ENCODE peak calls at places on chromosomes 6 and 20, in nine cellular contexts. Y is endothelial cell, X is NCI-H748 treated with DMSO at 0.1 percent for 48 hours, T is T-helper 2 cell, U is adrenal gland, O is dorsolateral prefrontal cortex, W is AG04450, H is T-helper 9 cell, Q is dermis blood vessel endothelial cell. G is an unnamed sample.

GRCh38 chr6:168322966-168323365 is 3.4 kb upstream of the DACT2 start:
- DNase-seq in O (no peak), T (no peak), X (no peak), Y (no peak), Q (no peak), U (no peak), H (no peak), W (no peak), G (no peak)

GRCh38 chr6:164108869-164109769 is 694.6 kb downstream of the QKI start:
- DNase-seq in H (no peak), W (no peak), U (peak; percentile 89), Q (peak; percentile 53), O (no peak), X (peak; percentile 11), Y (no peak), T (no peak), G (no peak)

GRCh38 chr6:169230322-169230665 is 23.4 kb downstream of the THBS2 start:
- DNase-seq in T (no peak), Q (no peak), W (no peak), Y (no peak), O (no peak), X (no peak), U (no peak), H (no peak), G (no peak)

GRCh38 chr6:111662794-111663231 is 57.1 kb upstream of the TRAF3IP2 start:
- DNase-seq in H (no peak), Q (no peak), O (no peak), T (no peak), U (no peak), X (no peak), W (no peak), Y (no peak), G (no peak)

GRCh38 chr6:41640436-41640835 is 2.2 kb downstream of the MDFI start:
- DNase-seq in H (no peak), O (no peak), Q (no peak), W (no peak), X (no peak), Y (no peak), U (no peak), T (no peak), G (no peak)

GRCh38 chr6:32761084-32761483 is 2.2 kb downstream of the HLA-DQB2 start:
- DNase-seq in W (no peak), T (no peak), X (no peak), Y (no peak), H (no peak), O (no peak), U (no peak), Q (no peak), G (no peak)

GRCh38 chr20:19397676-19398075 is 185.2 kb downstream of the SLC24A3 start:
- DNase-seq in Q (no peak), T (no peak), O (no peak), U (no peak), H (no peak), X (no peak), W (no peak), Y (no peak), G (no peak)

GRCh38 chr6:166614171-166614583 is 12.9 kb downstream of the RPS6KA2 start:
- DNase-seq in T (no peak), H (no peak), W (no peak), Q (no peak), O (no peak), Y (no peak), X (no peak), U (no peak), G (no peak)

GRCh38 chr20:46974669-46975434 is 80.2 kb downstream of the EYA2 start:
- DNase-seq in Y (no peak), W (no peak), T (no peak), H (no peak), X (no peak), U (no peak), Q (no peak), O (no peak), G (no peak)

GRCh38 chr20:38076548-38076947 is 43.0 kb downstream of the RPRD1B start:
- DNase-seq in T (no peak), Y (no peak), X (no peak), H (no peak), U (no peak), O (no peak), Q (no peak), W (no peak), G (no peak)

GRCh38 chr20:33009214-33010132 is 2.0 kb downstream of the BPIFB2 start:
- DNase-seq in W (no peak), X (no peak), Q (peak; percentile 4), U (no peak), H (no peak), T (no peak), Y (peak; percentile 14), O (no peak), G (no peak)

GRCh38 chr20:63639093-63639860 is 12.4 kb upstream of the GMEB2 start:
- DNase-seq in W (no peak), T (peak; percentile 32), O (no peak), X (no peak), Y (no peak), H (peak; percentile 58), Q (peak; percentile 43), U (no peak), G (no peak)

GRCh38 chr6:131982740-131983259 is 31.6 kb upstream of the CCN2 start:
- DNase-seq in Y (no peak), U (no peak), T (no peak), Q (peak; percentile 20), X (no peak), H (no peak), O (no peak), W (peak; percentile 53), G (no peak)

GRCh38 chr20:11738852-11739251 is 178.8 kb upstream of the BTBD3 start:
- DNase-seq in W (no peak), H (no peak), U (no peak), Q (peak; percentile 36), O (no peak), T (no peak), X (no peak), Y (no peak), G (no peak)